ENCODE peak calls at places on chromosomes 13 and 19, in six cellular contexts. V, O, D, R, J and H are unnamed samples.

GRCh38 chr13:99559560-99559959 is 58.3 kb downstream of the TM9SF2 start:
- DNase-seq in J (no peak), R (no peak), D (no peak), V (no peak), O (no peak), H (no peak)

GRCh38 chr13:67156718-67157049 is 73.5 kb downstream of the PCDH9 start:
- DNase-seq in O (no peak), R (peak), V (no peak), D (no peak), J (no peak), H (no peak)

GRCh38 chr13:23656637-23657036 is 86.4 kb downstream of the TNFRSF19 start:
- DNase-seq in D (no peak), V (peak), R (no peak), J (no peak), O (no peak), H (no peak)

GRCh38 chr13:43153436-43154082 is 130.2 kb downstream of the DNAJC15 start:
- DNase-seq in D (no peak), J (no peak), V (peak), R (no peak), O (no peak), H (no peak)

GRCh38 chr13:49373699-49374098 is 70.2 kb downstream of the CAB39L start:
- DNase-seq in R (no peak), D (no peak), O (no peak), J (no peak), V (no peak), H (no peak)

GRCh38 chr13:31627097-31627496 is 112.2 kb upstream of the RXFP2 start:
- DNase-seq in R (no peak), J (no peak), O (no peak), D (no peak), V (peak), H (no peak)

GRCh38 chr13:94121686-94122085 is 357.8 kb downstream of the DCT start:
- DNase-seq in R (no peak), V (peak), J (peak), O (no peak), D (no peak), H (no peak)

GRCh38 chr13:49539313-49539712 is 43.6 kb downstream of the PHF11 start:
- DNase-seq in V (peak), D (no peak), J (no peak), O (no peak), R (no peak), H (no peak)

GRCh38 chr19:11881151-11881800 is 6.3 kb upstream of the ZNF69 start:
- DNase-seq in O (peak), D (no peak), J (peak), V (no peak), R (peak), H (peak)

GRCh38 chr19:50658438-50659317 is 9.4 kb downstream of the C19orf81 start:
- DNase-seq in V (peak), O (peak), J (peak), D (no peak), R (peak), H (peak)

GRCh38 chr19:50005428-50005827 is 19.7 kb downstream of the VRK3 start:
- DNase-seq in J (no peak), R (no peak), V (no peak), D (no peak), O (no peak), H (no peak)

GRCh38 chr13:48040059-48040458 is 2.5 kb downstream of the NUDT15 start:
- DNase-seq in R (no peak), J (no peak), V (no peak), D (no peak), O (no peak), H (no peak)

GRCh38 chr13:105773887-105774538 is 761.4 kb downstream of the EFNB2 start:
- DNase-seq in V (no peak), O (no peak), D (no peak), R (no peak), J (no peak), H (peak)

GRCh38 chr19:58330458-58330857 is 3.7 kb downstream of the ZSCAN22 start:
- DNase-seq in V (no peak), J (no peak), R (no peak), D (no peak), O (no peak), H (no peak)

GRCh38 chr19:2167896-2168618 is 4.3 kb downstream of the DOT1L start:
- DNase-seq in O (peak), R (no peak), D (peak), J (peak), V (no peak), H (no peak)

GRCh38 chr19:772043-772442 is 21.1 kb downstream of the MISP start:
- DNase-seq in D (no peak), J (no peak), R (no peak), O (no peak), V (no peak), H (no peak)

GRCh38 chr19:246551-246950 is 44.7 kb downstream of the PLPP2 start:
- DNase-seq in O (no peak), R (peak), D (no peak), J (no peak), V (no peak), H (peak)

GRCh38 chr13:112711528-112712265 is 21.9 kb downstream of the ATP11A start:
- DNase-seq in O (no peak), R (peak), J (peak), V (peak), D (peak), H (peak)

GRCh38 chr19:1861599-1862031 is 1.8 kb downstream of the KLF16 start:
- DNase-seq in O (no peak), D (no peak), R (no peak), V (no peak), J (no peak), H (no peak)

GRCh38 chr13:101397742-101398141 is 18.6 kb downstream of the NALCN start:
- DNase-seq in R (no peak), V (peak), D (no peak), O (no peak), J (no peak), H (no peak)

GRCh38 chr19:51271015-51271600 is 20.2 kb downstream of the SIGLECL1 start:
- DNase-seq in J (no peak), O (no peak), D (no peak), V (no peak), R (no peak), H (no peak)

GRCh38 chr13:39306639-39307589 is 268.7 kb downstream of the NHLRC3 start:
- DNase-seq in R (no peak), J (no peak), O (no peak), V (no peak), D (no peak), H (no peak)

GRCh38 chr19:30733826-30734550 is 361.8 kb downstream of the ZNF536 start:
- DNase-seq in J (no peak), O (no peak), R (no peak), D (no peak), V (no peak), H (no peak)

GRCh38 chr19:38089440-38089839 is 134.6 kb downstream of the DPF1 start:
- DNase-seq in J (no peak), O (no peak), D (no peak), V (no peak), R (no peak), H (no peak)

GRCh38 chr19:37218592-37218935 is 550 bp downstream of the ZNF383 start:
- DNase-seq in V (no peak), R (no peak), J (no peak), D (no peak), O (peak), H (no peak)

GRCh38 chr13:42740753-42741152 is 40.6 kb upstream of the FAM216B start:
- DNase-seq in O (no peak), J (peak), R (no peak), D (no peak), V (no peak), H (peak)

GRCh38 chr19:15292847-15293582 is 39.3 kb downstream of the BRD4 start:
- DNase-seq in O (no peak), D (no peak), V (no peak), J (no peak), R (no peak), H (no peak)

GRCh38 chr19:15631817-15632216 is 8.9 kb upstream of the CYP4F3 start:
- DNase-seq in V (no peak), J (no peak), O (peak), R (peak), D (no peak), H (peak)

GRCh38 chr19:3192684-3193083 is 7.0 kb downstream of the NCLN start:
- DNase-seq in R (no peak), D (no peak), O (no peak), V (no peak), J (no peak), H (no peak)
- H3K4me3 ChIP-seq in R (no peak), D (no peak), O (no peak), V (no peak), J (no peak), H (no peak)

GRCh38 chr19:8577247-8577646 is at the start of gene MYO1F:
- DNase-seq in D (no peak), O (peak), V (no peak), J (no peak), R (no peak), H (no peak)
- H3K4me3 ChIP-seq in D (peak), O (peak), V (no peak), J (no peak), R (no peak), H (no peak)

GRCh38 chr13:30619731-30620130 is 2.0 kb downstream of the USPL1 start:
- DNase-seq in D (no peak), R (no peak), J (no peak), O (no peak), V (no peak), H (no peak)
- H3K4me3 ChIP-seq in D (peak), R (peak), J (no peak), O (no peak), V (peak), H (peak)

GRCh38 chr13:78625384-78625783 is 22.0 kb upstream of the POU4F1 start:
- DNase-seq in J (no peak), O (no peak), R (no peak), D (no peak), V (no peak), H (no peak)

GRCh38 chr13:78636493-78636892 is 22.5 kb downstream of the OBI1 start:
- DNase-seq in R (no peak), D (no peak), V (no peak), O (no peak), J (no peak), H (no peak)

GRCh38 chr13:78632956-78633355 is 26.0 kb downstream of the OBI1 start:
- DNase-seq in D (no peak), R (no peak), V (no peak), J (no peak), O (no peak), H (no peak)

GRCh38 chr13:78631077-78631476 is 27.7 kb upstream of the POU4F1 start:
- DNase-seq in R (no peak), J (no peak), D (no peak), V (no peak), O (no peak), H (no peak)

DNA sequence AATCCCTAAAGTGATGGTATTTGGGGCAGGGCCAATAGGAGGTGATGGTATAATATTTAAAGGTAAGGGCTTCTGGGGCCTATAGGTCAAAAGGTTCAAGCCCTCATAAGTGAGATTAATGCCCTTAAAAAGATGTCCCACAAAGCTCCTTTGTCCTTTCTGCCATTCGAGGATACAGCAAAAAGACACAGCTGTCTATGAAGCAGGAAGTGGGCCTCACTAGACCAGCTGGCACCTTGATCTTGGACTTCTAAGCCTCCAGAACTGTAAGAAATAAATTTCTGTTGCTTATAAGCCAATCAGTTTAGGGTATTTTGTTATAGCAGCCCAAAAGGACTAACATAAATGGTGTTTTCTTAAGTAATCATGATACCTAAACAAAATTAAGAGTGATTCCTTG is 27.2 kb upstream of the POU4F1 start:
- DNase-seq in J (no peak), V (no peak), O (no peak), R (no peak), D (no peak), H (no peak)
- H3K4me3 ChIP-seq in J (no peak), V (no peak), O (no peak), R (no peak), D (no peak), H (no peak)

DNA sequence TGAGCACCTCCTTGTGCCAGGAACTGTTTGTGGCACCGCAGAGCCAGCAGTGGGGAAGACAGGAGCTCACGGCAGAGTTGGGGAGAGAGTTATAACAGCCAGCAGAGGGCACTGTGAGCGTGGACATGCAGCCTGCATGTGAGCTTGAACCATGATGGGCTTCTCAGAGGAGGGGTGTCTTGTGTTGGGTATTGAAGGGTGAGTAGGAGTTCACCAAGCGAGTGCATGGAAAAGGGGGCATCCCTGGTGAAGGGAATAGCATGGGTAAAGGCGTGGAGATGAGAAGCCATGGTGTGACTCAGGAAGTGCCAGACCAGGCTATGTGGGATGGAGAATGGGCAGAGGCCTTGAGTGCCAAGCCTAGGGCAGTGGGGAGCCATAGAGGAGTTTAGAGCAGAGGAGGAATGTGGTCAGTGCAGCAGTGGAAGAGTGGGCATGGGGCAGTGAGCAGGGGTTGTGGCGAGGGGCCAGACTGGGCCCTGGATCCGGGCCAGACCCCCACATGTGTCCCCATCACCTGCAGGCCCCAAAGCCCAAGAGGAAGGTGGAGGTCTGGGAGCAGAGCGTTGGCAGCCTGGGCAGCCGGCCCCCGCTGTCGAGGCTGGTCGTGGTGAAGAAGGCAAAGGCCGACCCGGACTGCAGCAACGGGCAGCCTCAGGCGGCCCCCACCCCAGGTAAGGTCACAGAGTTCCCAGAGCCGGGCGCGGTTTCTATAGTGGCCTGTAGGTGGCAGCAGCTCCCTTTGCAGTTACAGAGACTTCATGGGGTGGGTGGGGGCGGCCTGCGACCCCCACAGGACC is 11.8 kb upstream of the SHD start:
- DNase-seq in R (peak), J (peak), O (peak), D (no peak), V (no peak), H (peak)
- H3K4me3 ChIP-seq in R (no peak), J (no peak), O (no peak), D (no peak), V (no peak), H (no peak)

DNA sequence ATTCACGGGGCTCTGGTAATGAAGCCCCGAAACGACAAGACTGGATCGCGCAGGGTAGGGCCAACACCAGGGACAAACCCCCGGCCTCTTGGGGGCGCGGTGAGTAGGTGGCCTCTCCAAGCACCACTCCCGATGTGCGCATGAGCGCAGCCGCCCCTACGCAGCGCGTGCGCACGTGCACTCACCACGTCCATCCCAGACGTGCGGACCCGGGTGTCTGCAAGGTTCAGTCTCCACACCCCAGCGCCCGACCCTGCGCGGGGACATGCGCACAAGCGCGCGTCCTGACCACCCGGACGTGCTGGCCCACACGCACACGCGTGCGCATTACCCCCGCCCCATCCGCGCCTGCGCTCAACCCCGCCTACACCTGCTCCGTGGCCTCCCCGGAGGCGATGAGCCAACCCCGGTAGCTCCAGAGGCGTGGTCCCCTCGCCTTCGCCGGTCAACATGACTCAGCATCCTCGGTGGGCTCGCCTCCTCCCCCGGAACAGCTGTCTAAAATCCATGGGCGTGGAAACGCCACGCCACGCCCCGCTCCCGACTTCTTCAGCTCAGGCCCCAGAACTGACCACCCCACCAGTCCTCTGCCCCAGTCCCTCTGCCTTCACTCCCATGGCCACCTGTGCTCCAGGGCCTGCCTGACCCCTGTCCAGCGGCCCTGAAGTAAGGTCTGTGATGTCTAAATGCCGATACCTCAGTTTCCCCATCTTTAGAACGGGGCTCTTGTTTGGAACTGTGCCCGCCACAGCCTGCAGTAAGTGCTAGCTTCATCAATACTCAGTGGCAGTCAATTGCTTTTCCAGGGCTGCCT is 5.6 kb upstream of the GPI start:
- DNase-seq in R (peak), J (peak), D (peak), V (peak), O (peak), H (peak)
- H3K4me3 ChIP-seq in R (peak), J (no peak), D (peak), V (peak), O (peak), H (peak)

GRCh38 chr19:17580470-17581000 is 25.1 kb downstream of the COLGALT1 start:
- DNase-seq in D (no peak), V (no peak), R (no peak), O (no peak), J (no peak), H (no peak)

GRCh38 chr19:17584132-17584531 is 28.7 kb downstream of the COLGALT1 start:
- DNase-seq in V (no peak), R (no peak), J (no peak), D (no peak), O (no peak), H (no peak)

GRCh38 chr19:17581211-17581874 is 25.9 kb downstream of the COLGALT1 start:
- DNase-seq in R (no peak), J (no peak), D (no peak), O (no peak), V (no peak), H (no peak)

GRCh38 chr19:17579523-17580244 is 24.2 kb downstream of the COLGALT1 start:
- DNase-seq in D (no peak), O (no peak), R (peak), V (no peak), J (peak), H (peak)

DNA sequence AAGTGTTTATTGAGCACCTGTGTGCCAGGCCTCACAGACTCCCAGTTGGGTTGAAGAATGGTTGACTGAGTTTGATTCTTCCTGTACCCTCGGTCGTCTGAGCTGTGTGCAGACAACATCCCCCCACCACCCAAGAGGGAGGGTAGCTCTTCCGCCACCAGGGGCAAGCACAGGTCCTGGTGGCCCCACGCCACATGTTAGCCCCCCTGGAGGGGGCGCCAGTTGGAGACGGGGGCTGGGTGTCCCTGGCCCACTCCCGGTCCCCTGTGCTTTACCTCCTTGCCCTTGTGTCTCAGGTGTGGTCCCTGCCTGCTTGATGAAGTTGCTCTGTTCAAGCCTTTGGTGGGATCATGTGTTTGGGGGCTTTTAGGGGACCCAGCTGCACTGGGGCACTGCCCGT is 27.2 kb downstream of the COLGALT1 start:
- DNase-seq in O (no peak), V (no peak), D (no peak), R (no peak), J (no peak), H (no peak)
- H3K4me3 ChIP-seq in O (no peak), V (no peak), D (no peak), R (no peak), J (no peak), H (no peak)

DNA sequence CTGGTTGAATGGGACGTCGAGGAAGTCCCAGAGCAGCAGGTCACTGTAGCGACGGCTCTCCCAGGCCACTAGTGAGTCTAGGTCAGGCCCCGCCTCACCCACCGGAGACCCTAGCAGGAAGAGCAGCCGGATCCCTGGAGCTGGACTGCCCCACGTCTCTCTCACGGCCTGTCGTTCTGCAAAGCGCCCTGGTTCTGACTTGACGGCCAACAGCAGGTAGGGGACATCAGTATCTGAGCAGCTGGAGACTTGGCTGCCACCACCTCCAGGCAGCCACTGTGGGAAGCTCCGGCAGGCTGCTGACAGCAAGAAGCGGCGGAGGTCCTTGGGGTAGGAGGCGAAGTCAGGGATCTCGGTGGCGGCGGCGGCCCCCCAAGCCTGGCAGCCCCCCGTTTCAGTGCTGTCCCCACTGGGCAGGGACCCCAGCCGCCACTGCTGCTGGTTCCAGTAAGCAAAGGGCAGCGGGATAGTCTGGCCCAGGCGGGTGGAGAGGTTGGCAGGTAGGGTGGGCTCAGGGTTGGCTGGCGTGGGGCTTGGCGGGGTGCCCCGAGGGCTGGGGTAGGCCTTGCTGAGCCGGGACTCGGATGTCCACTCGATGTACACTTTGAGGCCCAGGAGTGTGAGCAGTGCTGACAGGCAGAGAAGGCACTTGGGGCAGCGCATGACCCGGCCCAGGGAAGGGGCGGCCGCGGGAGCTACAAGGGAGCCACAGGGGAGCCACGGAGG is 895 bp downstream of the B3GNT8 start:
- DNase-seq in J (no peak), D (no peak), V (no peak), O (no peak), R (no peak), H (no peak)
- H3K4me3 ChIP-seq in J (no peak), D (peak), V (no peak), O (no peak), R (peak), H (no peak)

GRCh38 chr13:80121038-80121437 is 219.9 kb downstream of the SPRY2 start:
- DNase-seq in D (no peak), V (no peak), J (no peak), R (no peak), O (no peak), H (no peak)
- H3K4me3 ChIP-seq in D (no peak), V (no peak), J (no peak), R (no peak), O (no peak), H (no peak)